ENCODE peak calls at places on chromosome 19, in ten cellular contexts. E is GM04503; H is amniotic stem cell; J is tibial nerve; S is effector memory CD8-positive, alpha-beta T cell; Z is mucosa of gallbladder; C is SK-N-SH; K is NCI-H774; V is mesendoderm; P is stimulated activated CD4-positive, alpha-beta T cell treated with anti-CD3 and anti-CD28 coated beads, Interleukin-1b, Interleukin-23, amount 100 ng/mL, for 1 hour. G is an unnamed sample.

GRCh38 chr19:4589579-4590410 is 30.3 kb upstream of the SEMA6B start:
- DNase-seq in E (no peak), H (no peak), J (no peak), S (no peak), Z (no peak), C (peak; percentile 74), K (no peak), V (peak; percentile 37), P (no peak), G (no peak)

GRCh38 chr19:8097681-8098567 is 45.4 kb downstream of the CCL25 start:
- DNase-seq in E (no peak), H (no peak), J (no peak), S (no peak), Z (no peak), C (no peak), K (no peak), V (no peak), P (no peak), G (no peak)

GRCh38 chr19:33780746-33781145 is 15.9 kb upstream of the KCTD15 start:
- DNase-seq in E (no peak), H (no peak), J (no peak), S (no peak), Z (no peak), C (no peak), K (no peak), V (no peak), P (no peak), G (no peak)

GRCh38 chr19:29699861-29700260 is 15.2 kb downstream of the C19orf12 start:
- DNase-seq in E (no peak), H (no peak), J (no peak), S (no peak), Z (no peak), C (no peak), K (no peak), V (no peak), P (no peak), G (no peak)

GRCh38 chr19:45505996-45506245 is 1.4 kb upstream of the VASP start:
- DNase-seq in E (no peak), H (no peak), J (no peak), S (no peak), Z (no peak), C (no peak), K (no peak), V (no peak), P (no peak), G (no peak)

GRCh38 chr19:2282062-2282861 is at the start of gene PEAK3:
- DNase-seq in E (no peak), H (no peak), J (peak; percentile 65), S (no peak), Z (peak; percentile 66), C (peak; percentile 80), K (no peak), V (peak; percentile 81), P (no peak), G (no peak)

GRCh38 chr19:32422435-32422834 is 16.9 kb downstream of the DPY19L3 start:
- DNase-seq in E (no peak), H (no peak), J (no peak), S (no peak), Z (no peak), C (no peak), K (no peak), V (no peak), P (no peak), G (no peak)

GRCh38 chr19:11355160-11356073 is at the start of gene PLPPR2:
- DNase-seq in E (peak; percentile 39), H (peak; percentile 86), J (peak; percentile 97), S (peak; percentile 82), Z (peak; percentile 94), C (peak; percentile 98), K (peak; percentile 86), V (peak; percentile 96), P (peak; percentile 77), G (peak; percentile 41)

GRCh38 chr19:41799444-41800000 is 3.1 kb downstream of the CEACAM3 start:
- DNase-seq in E (no peak), H (no peak), J (no peak), S (no peak), Z (peak; percentile 52), C (no peak), K (no peak), V (no peak), P (no peak), G (no peak)

GRCh38 chr19:6091771-6092291 is 18.5 kb downstream of the RFX2 start:
- DNase-seq in E (no peak), H (no peak), J (no peak), S (no peak), Z (peak; percentile 30), C (no peak), K (no peak), V (no peak), P (no peak), G (no peak)

GRCh38 chr19:51531349-51532315 is at the start of gene SIGLEC6:
- DNase-seq in E (no peak), H (no peak), J (peak; percentile 44), S (no peak), Z (peak; percentile 56), C (no peak), K (no peak), V (no peak), P (no peak), G (no peak)

GRCh38 chr19:35306473-35307246 is 14.7 kb downstream of the MAG start:
- DNase-seq in E (no peak), H (no peak), J (no peak), S (no peak), Z (no peak), C (no peak), K (no peak), V (peak; percentile 75), P (no peak), G (no peak)

GRCh38 chr19:55447421-55448174 is 4.5 kb upstream of the SHISA7 start:
- DNase-seq in E (no peak), H (no peak), J (no peak), S (no peak), Z (no peak), C (peak; percentile 78), K (no peak), V (peak; percentile 62), P (no peak), G (peak; percentile 52)

GRCh38 chr19:2084993-2085720 is 11.0 kb downstream of the MOB3A start:
- DNase-seq in E (no peak), H (no peak), J (peak; percentile 60), S (peak; percentile 92), Z (peak; percentile 83), C (peak; percentile 20), K (no peak), V (no peak), P (peak; percentile 66), G (no peak)

GRCh38 chr19:54376610-54377009 is 11.9 kb upstream of the LAIR1 start:
- DNase-seq in E (no peak), H (no peak), J (no peak), S (no peak), Z (no peak), C (no peak), K (no peak), V (no peak), P (no peak), G (no peak)

GRCh38 chr19:12000152-12000981 is 35.1 kb downstream of the ZNF433 start:
- DNase-seq in E (no peak), H (no peak), J (no peak), S (no peak), Z (no peak), C (no peak), K (no peak), V (no peak), P (no peak), G (no peak)

GRCh38 chr19:18167975-18168645 is 5.5 kb upstream of the IFI30 start:
- DNase-seq in E (no peak), H (no peak), J (no peak), S (peak; percentile 61), Z (no peak), C (peak; percentile 94), K (no peak), V (no peak), P (peak; percentile 32), G (no peak)

GRCh38 chr19:50624949-50625600 is 14.6 kb downstream of the SYT3 start:
- DNase-seq in E (no peak), H (no peak), J (no peak), S (no peak), Z (no peak), C (no peak), K (no peak), V (no peak), P (no peak), G (no peak)

GRCh38 chr19:55536951-55537740 is at the start of gene SBK2:
- DNase-seq in E (no peak), H (no peak), J (no peak), S (no peak), Z (no peak), C (peak; percentile 95), K (no peak), V (peak; percentile 75), P (no peak), G (no peak)

GRCh38 chr19:4172861-4173473 is 9.4 kb downstream of the SIRT6 start:
- DNase-seq in E (no peak), H (no peak), J (peak; percentile 21), S (peak; percentile 68), Z (peak; percentile 54), C (peak; percentile 84), K (no peak), V (peak; percentile 71), P (peak; percentile 52), G (no peak)

GRCh38 chr19:47226426-47227346 is 4.3 kb downstream of the BBC3 start:
- DNase-seq in E (no peak), H (no peak), J (peak; percentile 85), S (peak; percentile 38), Z (peak; percentile 81), C (peak; percentile 60), K (peak; percentile 40), V (peak; percentile 89), P (no peak), G (no peak)

GRCh38 chr19:912181-913079 is 589 bp downstream of the R3HDM4 start:
- DNase-seq in E (no peak), H (no peak), J (no peak), S (no peak), Z (no peak), C (no peak), K (no peak), V (no peak), P (no peak), G (no peak)